ENCODE peak calls at places on chromosomes 16 and 17, in six cellular contexts. One of them, this sample, is unnamed.

GRCh38 chr16:12544477-12545291 is 259.0 kb downstream of the CPPED1 start:
- DNase-seq in fibroblast of pulmonary artery: no peak
- DNase-seq in nephron progenitor cell: no peak
- DNase-seq in IMR-90: no peak
- DNase-seq in H9: no peak
- DNase-seq in cardiac fibroblast: no peak
- DNase-seq in this sample: no peak

GRCh38 chr16:68481636-68482035 is 33.3 kb upstream of the SMPD3 start:
- DNase-seq in fibroblast of pulmonary artery: no peak
- DNase-seq in nephron progenitor cell: no peak
- DNase-seq in IMR-90: no peak
- DNase-seq in H9: no peak
- DNase-seq in cardiac fibroblast: no peak
- DNase-seq in this sample: no peak

GRCh38 chr16:81180578-81180977 is 57.9 kb upstream of the BCO1 start:
- DNase-seq in fibroblast of pulmonary artery: no peak
- DNase-seq in nephron progenitor cell: no peak
- DNase-seq in IMR-90: no peak
- DNase-seq in H9: no peak
- DNase-seq in cardiac fibroblast: no peak
- DNase-seq in this sample: no peak

GRCh38 chr17:30477758-30478115 is 529 bp downstream of the GOSR1 start:
- DNase-seq in fibroblast of pulmonary artery: peak
- DNase-seq in nephron progenitor cell: no peak
- DNase-seq in IMR-90: peak
- DNase-seq in H9: no peak
- DNase-seq in cardiac fibroblast: no peak
- DNase-seq in this sample: no peak

GRCh38 chr17:56629450-56630187 is 36.1 kb downstream of the NOG start:
- DNase-seq in fibroblast of pulmonary artery: peak
- DNase-seq in nephron progenitor cell: peak
- DNase-seq in IMR-90: peak
- DNase-seq in H9: peak
- DNase-seq in cardiac fibroblast: peak
- DNase-seq in this sample: peak

GRCh38 chr17:4074831-4075495 is 67.9 kb downstream of the ZZEF1 start:
- DNase-seq in fibroblast of pulmonary artery: peak
- DNase-seq in nephron progenitor cell: peak
- DNase-seq in IMR-90: peak
- DNase-seq in H9: no peak
- DNase-seq in cardiac fibroblast: peak
- DNase-seq in this sample: peak

GRCh38 chr17:80263253-80264047 is 2.8 kb downstream of the RNF213 start:
- DNase-seq in fibroblast of pulmonary artery: peak
- DNase-seq in nephron progenitor cell: no peak
- DNase-seq in IMR-90: peak
- DNase-seq in H9: peak
- DNase-seq in cardiac fibroblast: peak
- DNase-seq in this sample: peak

GRCh38 chr16:28873543-28874201 is 4.6 kb upstream of the ATP2A1 start:
- DNase-seq in fibroblast of pulmonary artery: peak
- DNase-seq in nephron progenitor cell: peak
- DNase-seq in IMR-90: no peak
- DNase-seq in H9: peak
- DNase-seq in cardiac fibroblast: no peak
- DNase-seq in this sample: peak

GRCh38 chr17:69404398-69404797 is 10.1 kb upstream of the MAP2K6 start:
- DNase-seq in fibroblast of pulmonary artery: no peak
- DNase-seq in nephron progenitor cell: no peak
- DNase-seq in IMR-90: peak
- DNase-seq in H9: no peak
- DNase-seq in cardiac fibroblast: no peak
- DNase-seq in this sample: no peak

GRCh38 chr16:21614896-21615295 is 15.5 kb downstream of the METTL9 start:
- DNase-seq in fibroblast of pulmonary artery: no peak
- DNase-seq in nephron progenitor cell: no peak
- DNase-seq in IMR-90: no peak
- DNase-seq in H9: no peak
- DNase-seq in cardiac fibroblast: no peak
- DNase-seq in this sample: no peak
- TF ChIP-seq CTCF in fibroblast of pulmonary artery: no peak
- TF ChIP-seq CTCF in nephron progenitor cell: no peak
- TF ChIP-seq CTCF in IMR-90: no peak
- TF ChIP-seq CTCF in H9: peak
- TF ChIP-seq CTCF in cardiac fibroblast: no peak
- TF ChIP-seq CTCF in this sample: peak

DNA sequence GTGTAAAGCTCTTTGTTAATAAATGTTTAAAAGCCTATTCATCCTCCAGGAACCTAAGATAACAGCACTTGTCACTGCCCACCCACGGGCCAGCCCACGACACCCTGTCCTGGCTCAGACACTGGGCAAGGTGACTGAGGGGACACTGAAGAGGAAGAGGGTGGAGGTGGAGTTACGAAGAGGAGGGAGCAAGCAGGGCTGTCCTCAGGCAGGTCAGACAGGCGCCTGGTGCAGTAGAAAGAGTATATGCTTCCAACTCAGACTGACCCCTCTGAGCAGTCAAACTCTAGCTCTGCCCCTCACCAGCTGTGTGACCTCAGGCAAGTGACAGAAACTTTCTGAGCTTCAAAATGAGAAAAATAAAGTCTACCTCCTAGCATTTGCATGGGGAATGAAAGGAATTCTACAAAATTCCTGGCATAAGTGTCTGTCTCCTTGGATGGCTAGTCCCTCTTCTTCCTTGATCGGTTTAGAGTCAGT is 22.8 kb downstream of the TEX2 start:
- DNase-seq in fibroblast of pulmonary artery: peak
- DNase-seq in nephron progenitor cell: no peak
- DNase-seq in IMR-90: peak
- DNase-seq in H9: no peak
- DNase-seq in cardiac fibroblast: peak
- DNase-seq in this sample: peak
- TF ChIP-seq CTCF in fibroblast of pulmonary artery: no peak
- TF ChIP-seq CTCF in nephron progenitor cell: no peak
- TF ChIP-seq CTCF in IMR-90: no peak
- TF ChIP-seq CTCF in H9: peak
- TF ChIP-seq CTCF in cardiac fibroblast: no peak
- TF ChIP-seq CTCF in this sample: no peak

DNA sequence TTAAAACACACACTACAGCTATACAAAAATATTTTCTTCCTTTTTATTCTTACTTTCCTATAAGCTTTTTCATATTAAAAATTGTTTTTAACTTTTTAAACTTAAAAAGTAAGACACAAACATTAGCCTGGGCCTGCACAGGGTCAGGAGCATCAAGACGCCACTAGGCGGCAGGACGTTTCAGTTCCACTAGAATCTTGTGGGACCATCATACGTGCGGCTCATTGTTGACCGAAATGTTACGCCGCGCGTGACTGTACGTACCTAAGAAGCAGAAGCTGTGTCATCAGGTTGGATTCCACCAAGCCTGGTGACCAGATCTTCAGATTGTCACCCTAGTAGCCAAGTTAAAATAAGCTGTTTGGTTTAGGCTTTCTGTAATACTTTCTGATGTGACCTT is 47.1 kb downstream of the USP10 start:
- DNase-seq in fibroblast of pulmonary artery: no peak
- DNase-seq in nephron progenitor cell: no peak
- DNase-seq in IMR-90: no peak
- DNase-seq in H9: no peak
- DNase-seq in cardiac fibroblast: no peak
- DNase-seq in this sample: no peak
- TF ChIP-seq CTCF in fibroblast of pulmonary artery: peak
- TF ChIP-seq CTCF in nephron progenitor cell: peak
- TF ChIP-seq CTCF in IMR-90: peak
- TF ChIP-seq CTCF in H9: peak
- TF ChIP-seq CTCF in cardiac fibroblast: peak
- TF ChIP-seq CTCF in this sample: peak

GRCh38 chr16:77946834-77947233 is 75.5 kb upstream of the CLEC3A start:
- DNase-seq in fibroblast of pulmonary artery: peak
- DNase-seq in nephron progenitor cell: no peak
- DNase-seq in IMR-90: peak
- DNase-seq in H9: no peak
- DNase-seq in cardiac fibroblast: peak
- DNase-seq in this sample: no peak

GRCh38 chr16:77955127-77955526 is 67.2 kb upstream of the CLEC3A start:
- DNase-seq in fibroblast of pulmonary artery: no peak
- DNase-seq in nephron progenitor cell: no peak
- DNase-seq in IMR-90: no peak
- DNase-seq in H9: no peak
- DNase-seq in cardiac fibroblast: no peak
- DNase-seq in this sample: no peak

GRCh38 chr16:77949445-77949844 is 72.9 kb upstream of the CLEC3A start:
- DNase-seq in fibroblast of pulmonary artery: no peak
- DNase-seq in nephron progenitor cell: no peak
- DNase-seq in IMR-90: no peak
- DNase-seq in H9: no peak
- DNase-seq in cardiac fibroblast: no peak
- DNase-seq in this sample: no peak

GRCh38 chr16:77956231-77956630 is 66.1 kb upstream of the CLEC3A start:
- DNase-seq in fibroblast of pulmonary artery: no peak
- DNase-seq in nephron progenitor cell: no peak
- DNase-seq in IMR-90: no peak
- DNase-seq in H9: no peak
- DNase-seq in cardiac fibroblast: no peak
- DNase-seq in this sample: no peak

DNA sequence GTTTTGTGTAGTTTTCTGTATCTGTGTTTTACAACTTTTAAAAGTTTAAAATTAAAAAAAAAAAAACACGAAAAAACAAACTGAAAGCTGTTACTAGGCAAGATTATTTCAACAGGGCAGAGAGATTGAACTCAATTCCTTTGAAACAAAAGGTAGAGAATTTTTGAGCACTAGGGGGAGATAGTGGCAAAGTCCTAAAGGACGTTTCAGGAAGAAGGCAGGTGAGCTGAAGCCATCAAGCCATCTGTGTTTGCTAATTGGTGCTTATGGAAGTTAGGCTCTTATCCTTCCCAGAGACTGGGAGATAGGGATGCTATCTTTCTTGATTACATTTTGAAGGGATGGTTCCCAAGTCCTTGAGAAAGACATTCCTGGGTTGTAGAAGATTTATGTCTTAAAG is 70.6 kb upstream of the CLEC3A start:
- DNase-seq in fibroblast of pulmonary artery: no peak
- DNase-seq in nephron progenitor cell: no peak
- DNase-seq in IMR-90: no peak
- DNase-seq in H9: no peak
- DNase-seq in cardiac fibroblast: no peak
- DNase-seq in this sample: peak
- TF ChIP-seq CTCF in fibroblast of pulmonary artery: peak
- TF ChIP-seq CTCF in nephron progenitor cell: peak
- TF ChIP-seq CTCF in IMR-90: no peak
- TF ChIP-seq CTCF in H9: peak
- TF ChIP-seq CTCF in cardiac fibroblast: peak
- TF ChIP-seq CTCF in this sample: no peak

GRCh38 chr16:16143038-16143763 is 80.1 kb downstream of the ABCC6 start:
- DNase-seq in fibroblast of pulmonary artery: no peak
- DNase-seq in nephron progenitor cell: no peak
- DNase-seq in IMR-90: no peak
- DNase-seq in H9: peak
- DNase-seq in cardiac fibroblast: no peak
- DNase-seq in this sample: peak
- TF ChIP-seq CTCF in fibroblast of pulmonary artery: peak
- TF ChIP-seq CTCF in nephron progenitor cell: peak
- TF ChIP-seq CTCF in IMR-90: peak
- TF ChIP-seq CTCF in H9: peak
- TF ChIP-seq CTCF in cardiac fibroblast: peak
- TF ChIP-seq CTCF in this sample: peak

DNA sequence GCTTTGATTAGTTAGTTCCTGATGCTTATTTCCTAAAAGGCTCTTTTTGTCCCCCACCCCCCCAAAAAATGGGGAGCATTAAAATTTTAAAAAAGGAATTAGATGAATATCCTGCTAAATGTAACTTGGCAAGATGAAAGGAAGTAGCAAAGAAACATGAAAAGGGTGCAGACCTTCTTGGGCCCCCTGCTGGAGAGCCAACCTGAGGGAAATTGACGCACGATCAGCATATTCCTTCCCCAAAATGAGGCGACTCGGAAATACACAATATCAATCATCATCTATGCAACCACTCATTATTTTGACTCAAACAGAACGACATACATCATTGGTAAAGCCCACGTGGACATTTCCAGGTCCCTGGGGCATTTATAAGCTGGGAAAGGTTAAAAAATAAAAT is 59.7 kb downstream of the GRIN2A start:
- DNase-seq in fibroblast of pulmonary artery: no peak
- DNase-seq in nephron progenitor cell: peak
- DNase-seq in IMR-90: no peak
- DNase-seq in H9: no peak
- DNase-seq in cardiac fibroblast: no peak
- DNase-seq in this sample: peak
- TF ChIP-seq CTCF in fibroblast of pulmonary artery: no peak
- TF ChIP-seq CTCF in nephron progenitor cell: peak
- TF ChIP-seq CTCF in IMR-90: no peak
- TF ChIP-seq CTCF in H9: peak
- TF ChIP-seq CTCF in cardiac fibroblast: peak
- TF ChIP-seq CTCF in this sample: peak

GRCh38 chr17:7484067-7484963 is at the start of gene POLR2A:
- DNase-seq in fibroblast of pulmonary artery: peak
- DNase-seq in nephron progenitor cell: peak
- DNase-seq in IMR-90: peak
- DNase-seq in H9: peak
- DNase-seq in cardiac fibroblast: peak
- DNase-seq in this sample: peak
- TF ChIP-seq CTCF in fibroblast of pulmonary artery: no peak
- TF ChIP-seq CTCF in nephron progenitor cell: no peak
- TF ChIP-seq CTCF in IMR-90: peak
- TF ChIP-seq CTCF in H9: peak
- TF ChIP-seq CTCF in cardiac fibroblast: peak
- TF ChIP-seq CTCF in this sample: no peak

DNA sequence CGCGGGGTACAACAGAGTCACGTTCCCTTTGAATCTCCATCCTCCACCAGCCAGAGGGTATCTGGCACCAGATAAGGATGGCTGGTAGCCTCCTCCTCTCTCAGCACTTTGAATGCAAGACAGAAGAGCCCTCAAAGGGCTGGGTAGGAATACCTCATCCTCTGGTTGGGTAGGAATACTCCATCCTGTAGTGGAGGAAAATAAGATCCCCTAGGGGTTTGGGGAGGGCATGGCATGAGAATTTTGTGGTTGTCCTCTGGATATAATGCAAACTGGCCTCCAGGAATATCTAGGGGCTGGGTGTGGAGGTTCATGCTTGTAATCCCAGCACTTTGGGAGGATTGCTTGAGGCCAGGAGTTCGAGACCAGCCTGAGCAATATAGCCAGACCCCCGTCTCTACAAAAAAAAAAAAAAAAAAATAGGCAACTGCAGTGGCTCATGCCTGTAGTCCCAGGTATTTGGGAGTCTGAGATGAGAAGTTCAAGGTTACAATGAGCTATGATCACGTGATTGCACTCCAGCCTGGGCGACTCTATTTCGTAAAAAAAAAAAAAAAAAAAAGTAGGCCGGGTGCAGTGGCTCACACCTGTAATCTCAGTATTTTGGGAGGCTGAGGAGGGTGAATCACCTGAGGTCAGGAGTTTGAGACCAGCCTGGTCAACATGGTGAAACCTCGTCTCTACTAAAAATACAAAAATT is 2.7 kb downstream of the IGFBP4 start:
- DNase-seq in fibroblast of pulmonary artery: peak
- DNase-seq in nephron progenitor cell: no peak
- DNase-seq in IMR-90: peak
- DNase-seq in H9: no peak
- DNase-seq in cardiac fibroblast: peak
- DNase-seq in this sample: peak
- TF ChIP-seq CTCF in fibroblast of pulmonary artery: peak
- TF ChIP-seq CTCF in nephron progenitor cell: no peak
- TF ChIP-seq CTCF in IMR-90: peak
- TF ChIP-seq CTCF in H9: no peak
- TF ChIP-seq CTCF in cardiac fibroblast: peak
- TF ChIP-seq CTCF in this sample: no peak